ENCODE peak calls at places on chromosomes 16 and 17, in five cellular contexts. G, R, H, O and F are unnamed samples.

GRCh38 chr16:4661661-4662060 is 31.7 kb upstream of the NUDT16L1 start:
- DNase-seq in G (no peak), R (no peak), H (peak), O (no peak), F (peak)

GRCh38 chr16:89696598-89697128 is 4.8 kb downstream of the SPATA2L start:
- DNase-seq in G (no peak), R (no peak), H (no peak), O (no peak), F (no peak)

GRCh38 chr17:30571921-30572320 is 94.7 kb downstream of the GOSR1 start:
- DNase-seq in G (no peak), R (no peak), H (no peak), O (no peak), F (no peak)

GRCh38 chr17:76241776-76242175 is 1.5 kb upstream of the RNF157 start:
- DNase-seq in G (no peak), R (no peak), H (no peak), O (no peak), F (no peak)

GRCh38 chr17:34230342-34230741 is 24.7 kb upstream of the CCL2 start:
- DNase-seq in G (no peak), R (no peak), H (no peak), O (no peak), F (no peak)

GRCh38 chr16:80417706-80418105 is 123.1 kb upstream of the DYNLRB2 start:
- DNase-seq in G (no peak), R (no peak), H (no peak), O (no peak), F (no peak)

GRCh38 chr16:55605756-55606155 is 39.3 kb downstream of the CAPNS2 start:
- DNase-seq in G (no peak), R (no peak), H (no peak), O (no peak), F (no peak)

GRCh38 chr16:57871457-57871856 is 69.2 kb upstream of the KIFC3 start:
- DNase-seq in G (no peak), R (no peak), H (peak), O (no peak), F (no peak)

GRCh38 chr17:82674656-82675475 is 23.6 kb downstream of the RAB40B start:
- DNase-seq in G (no peak), R (no peak), H (peak), O (no peak), F (no peak)

GRCh38 chr16:57522960-57523359 is 13.4 kb downstream of the CCDC102A start:
- DNase-seq in G (no peak), R (no peak), H (no peak), O (no peak), F (no peak)

GRCh38 chr17:67994827-67995567 is 1.3 kb downstream of the C17orf58 start:
- DNase-seq in G (no peak), R (no peak), H (peak), O (peak), F (no peak)

GRCh38 chr16:49601541-49601940 is 227.9 kb downstream of the C16orf78 start:
- DNase-seq in G (no peak), R (no peak), H (no peak), O (no peak), F (no peak)

GRCh38 chr17:12041316-12041715 is 20.6 kb downstream of the MAP2K4 start:
- DNase-seq in G (no peak), R (no peak), H (peak), O (no peak), F (no peak)

GRCh38 chr17:41505836-41506767 is 690 bp upstream of the KRT13 start:
- DNase-seq in G (no peak), R (no peak), H (no peak), O (no peak), F (no peak)

GRCh38 chr17:8005357-8005756 is 2.9 kb downstream of the GUCY2D start:
- DNase-seq in G (no peak), R (no peak), H (no peak), O (no peak), F (no peak)

GRCh38 chr17:74702132-74702876 is 10.4 kb downstream of the CD300LF start:
- DNase-seq in G (no peak), R (no peak), H (no peak), O (no peak), F (no peak)

GRCh38 chr16:4524571-4524970 is 14.0 kb downstream of the CDIP1 start:
- DNase-seq in G (no peak), R (no peak), H (no peak), O (no peak), F (no peak)

GRCh38 chr17:4179071-4179470 is 36.1 kb downstream of the CYB5D2 start:
- DNase-seq in G (no peak), R (no peak), H (no peak), O (no peak), F (no peak)

GRCh38 chr16:72947379-72948237 is 100.3 kb downstream of the ZFHX3 start:
- DNase-seq in G (no peak), R (no peak), H (no peak), O (no peak), F (no peak)

GRCh38 chr16:49531425-49531824 is 157.8 kb downstream of the C16orf78 start:
- DNase-seq in G (no peak), R (no peak), H (no peak), O (no peak), F (no peak)

GRCh38 chr17:63171428-63172205 is 205.6 kb downstream of the TANC2 start:
- DNase-seq in G (no peak), R (no peak), H (peak), O (no peak), F (no peak)

GRCh38 chr17:67931227-67931626 is 65.0 kb downstream of the C17orf58 start:
- DNase-seq in G (no peak), R (no peak), H (no peak), O (no peak), F (no peak)

GRCh38 chr17:68707032-68707431 is 105.9 kb upstream of the FAM20A start:
- DNase-seq in G (no peak), R (no peak), H (peak), O (no peak), F (no peak)

GRCh38 chr16:22355487-22355908 is 18.9 kb downstream of the CDR2 start:
- DNase-seq in G (no peak), R (no peak), H (no peak), O (no peak), F (no peak)

GRCh38 chr16:13957197-13958078 is 37.5 kb downstream of the ERCC4 start:
- DNase-seq in G (peak), R (no peak), H (peak), O (peak), F (peak)

GRCh38 chr17:76085731-76086366 is 6.9 kb downstream of the ZACN start:
- DNase-seq in G (no peak), R (no peak), H (no peak), O (no peak), F (no peak)

DNA sequence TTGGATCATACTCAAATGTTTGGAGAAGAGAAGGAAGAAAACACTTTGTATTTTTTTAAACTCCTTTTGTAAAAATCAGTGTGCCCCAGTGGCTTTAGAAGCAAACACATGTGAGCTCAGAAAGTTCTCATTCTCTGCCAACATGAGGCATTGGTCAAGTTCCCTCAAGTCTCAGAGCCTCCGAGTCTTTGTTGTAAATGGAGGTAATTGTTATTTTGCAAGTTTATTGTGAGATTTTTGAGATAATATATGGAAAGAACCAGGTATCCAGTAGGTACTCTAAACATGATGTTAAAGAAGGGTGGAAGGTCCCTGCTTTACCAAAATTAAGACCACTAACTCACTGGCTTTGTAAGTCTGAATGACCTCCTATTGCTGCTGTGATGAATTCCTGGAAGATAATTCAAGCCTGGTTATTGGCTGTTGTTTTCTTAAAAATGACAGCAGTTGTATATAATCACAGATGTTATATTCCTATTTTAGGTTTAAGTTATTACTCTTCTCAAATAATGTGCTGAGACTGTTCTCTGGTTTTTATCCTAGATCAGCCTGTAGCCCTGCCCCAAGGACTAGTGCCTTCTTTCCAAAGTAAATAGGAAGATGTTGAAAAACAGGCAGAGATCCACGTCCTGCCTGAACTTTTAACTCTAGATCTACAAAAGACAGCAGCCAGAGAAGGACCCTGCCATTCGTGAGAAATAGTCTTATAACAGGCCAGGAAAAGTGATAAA is 2.4 kb downstream of the HLF start:
- DNase-seq in G (no peak), R (no peak), H (no peak), O (no peak), F (no peak)
- H3K27ac ChIP-seq in G (peak), R (no peak), H (no peak), O (peak), F (peak)

DNA sequence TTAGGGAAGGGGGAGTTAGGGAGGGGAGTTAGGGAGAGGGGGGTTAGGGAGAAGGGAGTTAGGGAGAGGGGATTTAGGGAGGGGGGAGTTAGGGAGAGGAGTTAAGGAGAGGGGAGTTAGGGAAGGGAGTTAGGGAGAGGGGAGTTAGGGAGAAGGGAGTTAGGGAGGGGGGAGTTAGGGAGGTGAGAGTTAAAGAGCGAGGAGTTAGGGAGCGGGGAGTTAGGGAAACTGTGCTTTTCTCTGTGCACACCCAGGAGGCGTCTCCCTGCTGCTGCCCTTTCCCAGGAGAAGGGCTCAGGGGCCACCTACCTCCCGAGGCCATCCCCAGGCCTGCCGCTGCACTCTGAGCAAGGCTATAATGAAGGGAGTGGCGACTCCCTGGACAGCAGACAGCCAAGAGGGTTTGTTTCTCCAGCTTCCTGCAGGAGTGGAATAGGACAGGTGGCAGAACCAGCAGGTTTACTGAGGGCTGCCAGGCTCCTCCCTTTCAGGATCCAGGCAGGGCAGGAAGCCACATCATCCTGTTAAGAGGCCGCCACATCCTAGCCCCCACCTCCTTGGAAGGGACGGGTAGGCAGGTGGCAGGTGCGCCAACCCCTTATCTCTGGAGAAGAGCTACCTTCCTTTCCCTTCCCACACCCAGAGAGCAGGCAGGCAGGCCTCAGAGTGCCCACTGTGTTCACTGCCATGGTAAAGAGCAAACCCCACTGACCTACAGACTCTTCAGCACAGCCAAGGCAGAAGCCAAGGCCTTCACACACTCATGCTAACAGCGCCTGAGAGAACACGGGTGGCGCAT is 4.3 kb downstream of the CANT1 start:
- DNase-seq in G (peak), R (no peak), H (peak), O (peak), F (no peak)
- H3K27ac ChIP-seq in G (no peak), R (peak), H (no peak), O (no peak), F (no peak)

DNA sequence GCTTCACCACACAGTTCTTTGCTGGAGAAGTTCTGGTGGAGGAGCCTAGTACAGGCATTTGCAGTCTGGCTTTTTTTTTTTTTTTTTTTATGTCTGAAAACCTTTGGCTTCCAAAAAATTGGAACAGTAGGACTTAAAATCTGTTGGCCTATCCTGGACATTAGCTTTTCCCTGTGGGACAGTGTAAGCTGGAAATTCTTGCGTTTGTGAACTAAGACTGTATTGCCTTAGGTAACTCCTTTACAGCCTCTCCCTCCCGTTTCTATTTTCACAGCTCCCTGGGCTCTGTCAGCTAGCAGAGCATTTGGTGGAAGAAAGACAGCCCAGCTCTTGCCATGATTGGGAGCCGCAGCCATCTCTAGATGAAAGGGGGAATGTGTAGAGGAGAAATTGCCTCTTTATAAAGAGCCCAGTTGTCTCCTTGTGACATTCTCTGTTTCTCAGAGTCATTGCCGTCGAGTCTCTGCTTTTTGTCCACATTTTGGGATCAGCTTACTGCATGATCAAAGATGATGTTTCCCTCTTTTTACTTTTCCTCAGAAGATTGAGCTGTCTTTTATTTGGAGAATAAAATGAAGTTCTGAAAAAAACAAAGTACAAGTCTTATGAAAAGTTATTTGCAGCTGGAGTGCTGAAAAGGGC is 227.5 kb downstream of the SPECC1 start:
- DNase-seq in G (no peak), R (no peak), H (no peak), O (no peak), F (no peak)
- H3K27ac ChIP-seq in G (no peak), R (no peak), H (no peak), O (no peak), F (peak)

GRCh38 chr17:6547336-6547735 is 9.0 kb downstream of the PITPNM3 start:
- DNase-seq in G (no peak), R (no peak), H (no peak), O (no peak), F (no peak)

GRCh38 chr17:6546069-6546718 is 10.2 kb downstream of the PITPNM3 start:
- DNase-seq in G (no peak), R (no peak), H (peak), O (no peak), F (no peak)

GRCh38 chr17:6548578-6549330 is 7.6 kb downstream of the PITPNM3 start:
- DNase-seq in G (no peak), R (no peak), H (no peak), O (no peak), F (no peak)

GRCh38 chr17:6549384-6550036 is 6.8 kb downstream of the PITPNM3 start:
- DNase-seq in G (no peak), R (no peak), H (no peak), O (no peak), F (no peak)

GRCh38 chr17:6548034-6548433 is 8.3 kb downstream of the PITPNM3 start:
- DNase-seq in G (no peak), R (no peak), H (no peak), O (no peak), F (no peak)
- H3K27ac ChIP-seq in G (no peak), R (no peak), H (no peak), O (no peak), F (peak)

DNA sequence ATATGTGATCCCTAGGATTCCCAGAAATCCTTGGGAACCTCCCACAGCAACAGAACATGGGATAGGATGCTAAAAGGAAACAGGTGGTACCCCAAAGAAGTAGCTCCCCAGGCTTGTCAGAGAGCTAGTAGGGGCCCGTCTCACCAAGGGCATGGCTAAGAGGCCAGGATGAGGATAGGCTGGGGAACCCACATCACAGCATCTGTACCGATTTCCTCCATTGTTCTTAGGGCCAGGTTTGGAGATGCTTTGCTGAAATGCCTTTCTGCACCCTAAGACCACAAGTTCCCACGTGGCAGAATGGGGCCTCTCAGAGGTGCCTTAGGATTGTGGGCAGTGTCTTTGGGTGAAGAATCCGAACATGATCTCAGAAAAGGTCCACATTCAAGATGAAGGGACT is 169.5 kb downstream of the HS3ST3B1 start:
- DNase-seq in G (no peak), R (no peak), H (no peak), O (no peak), F (no peak)
- H3K27ac ChIP-seq in G (no peak), R (no peak), H (no peak), O (no peak), F (no peak)

DNA sequence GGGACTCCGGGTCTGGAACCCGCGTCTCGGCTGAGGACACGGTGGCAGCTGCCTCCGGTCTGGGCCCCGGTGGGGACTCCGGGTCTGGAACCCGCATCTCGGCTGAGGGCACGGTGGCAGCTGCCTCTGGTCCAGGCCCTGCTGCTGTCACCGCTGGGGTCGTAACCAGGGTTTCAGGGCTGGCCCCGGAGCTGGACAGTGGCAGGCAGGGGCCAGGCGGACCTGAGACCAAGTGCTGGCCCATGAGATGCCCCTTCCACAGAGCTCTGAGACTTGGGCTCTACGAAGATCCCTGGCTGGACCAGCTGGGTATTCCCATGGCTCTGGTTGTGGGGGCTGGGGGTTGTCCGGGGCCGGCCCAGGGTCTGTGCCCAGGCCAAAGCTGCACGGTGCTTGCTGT is 3.8 kb downstream of the RPUSD1 start:
- DNase-seq in G (no peak), R (no peak), H (no peak), O (no peak), F (no peak)
- H3K27ac ChIP-seq in G (no peak), R (no peak), H (no peak), O (no peak), F (no peak)

GRCh38 chr16:27639588-27640276 is 89.8 kb downstream of the KATNIP start:
- DNase-seq in G (peak), R (no peak), H (peak), O (no peak), F (no peak)

GRCh38 chr16:27636453-27637200 is 86.7 kb downstream of the KATNIP start:
- DNase-seq in G (no peak), R (no peak), H (no peak), O (no peak), F (no peak)

GRCh38 chr16:27641260-27641659 is 91.3 kb downstream of the KATNIP start:
- DNase-seq in G (peak), R (no peak), H (no peak), O (no peak), F (no peak)

GRCh38 chr16:27640277-27640600 is 90.3 kb downstream of the KATNIP start:
- DNase-seq in G (no peak), R (no peak), H (peak), O (no peak), F (peak)

DNA sequence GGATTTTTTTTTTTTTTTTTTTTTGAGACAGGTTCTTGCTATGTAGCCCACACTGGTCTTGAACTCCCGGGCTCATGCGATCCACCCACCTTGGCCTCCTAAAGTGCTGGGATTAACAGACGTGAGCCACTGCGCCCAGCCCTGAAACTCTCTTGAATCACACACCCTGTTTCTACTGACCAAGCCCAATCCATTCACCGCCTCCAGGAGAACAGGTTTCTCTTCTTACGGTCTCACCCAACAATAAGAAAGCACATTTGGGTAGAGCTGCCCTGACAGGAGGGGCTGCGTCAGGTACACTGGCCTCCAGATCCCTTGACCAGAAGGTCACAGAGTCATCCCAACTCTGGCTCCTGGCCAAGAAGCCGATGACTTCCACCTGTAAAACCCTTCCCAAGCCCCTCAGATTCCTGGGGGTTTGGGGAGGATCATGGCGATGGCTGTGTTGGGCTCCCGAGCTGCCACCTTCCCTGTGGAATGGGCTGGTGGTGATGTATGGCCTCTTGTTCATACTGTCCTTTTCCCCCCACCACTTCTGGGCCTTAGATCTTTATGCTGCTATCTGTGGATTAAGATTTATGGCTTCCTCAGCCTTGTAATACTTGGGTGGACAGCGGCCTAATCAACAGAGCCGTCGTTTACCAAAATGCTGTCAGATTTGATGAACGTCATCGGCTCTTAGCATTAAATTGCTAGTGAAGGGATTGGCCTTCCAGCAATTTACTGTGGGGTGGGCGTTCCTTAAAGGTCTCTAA is 89.1 kb downstream of the KATNIP start:
- DNase-seq in G (no peak), R (no peak), H (peak), O (no peak), F (no peak)
- H3K27ac ChIP-seq in G (no peak), R (no peak), H (no peak), O (no peak), F (peak)